ENCODE peak calls at places on chromosomes 3 and 15, in six cellular contexts. V is mesenchymal stem cell, P is neuronal stem cell, B is H9, F is H1, E is IMR-90. C is an unnamed sample.

GRCh38 chr3:76724075-76724474 is 315.8 kb upstream of the ROBO2 start:
- DNase-seq in E (no peak), P (no peak), F (no peak), B (no peak), V (no peak), C (no peak)

GRCh38 chr3:139378587-139378986 is 10.9 kb downstream of the COPB2 start:
- DNase-seq in E (peak), F (no peak), P (no peak), B (no peak), V (no peak), C (no peak)

GRCh38 chr3:142914286-142914811 is 25.5 kb upstream of the PCOLCE2 start:
- DNase-seq in E (no peak), P (no peak), V (no peak), B (no peak), F (no peak), C (peak)

GRCh38 chr3:134338201-134338512 is 36.1 kb downstream of the AMOTL2 start:
- DNase-seq in E (no peak), V (no peak), P (no peak), F (no peak), B (no peak), C (no peak)

GRCh38 chr3:157335677-157336076 is 101.0 kb upstream of the PTX3 start:
- DNase-seq in F (peak), P (peak), E (peak), V (peak), B (peak), C (no peak)

GRCh38 chr15:73340502-73341192 is 28.1 kb downstream of the HCN4 start:
- DNase-seq in P (no peak), B (no peak), V (no peak), F (no peak), E (no peak), C (no peak)

GRCh38 chr15:71333839-71334238 is 218.6 kb downstream of the THSD4 start:
- DNase-seq in E (peak), V (peak), B (no peak), F (no peak), P (no peak), C (peak)

GRCh38 chr3:177134166-177134565 is 63.1 kb downstream of the TBL1XR1 start:
- DNase-seq in V (peak), E (no peak), P (no peak), B (no peak), F (no peak), C (no peak)

GRCh38 chr3:38992117-38992779 is 59.5 kb downstream of the SCN11A start:
- DNase-seq in E (peak), V (peak), F (no peak), B (no peak), P (no peak), C (peak)

GRCh38 chr15:62209322-62209721 is 44.2 kb upstream of the C2CD4B start:
- DNase-seq in V (no peak), B (no peak), F (no peak), E (no peak), P (no peak), C (peak)

GRCh38 chr3:178421069-178421468 is 115.2 kb upstream of the KCNMB2 start:
- DNase-seq in B (no peak), F (no peak), P (no peak), E (no peak), V (no peak), C (no peak)

GRCh38 chr3:29565236-29565635 is 284.4 kb downstream of the RBMS3 start:
- DNase-seq in F (no peak), P (no peak), V (no peak), E (no peak), B (no peak), C (no peak)

GRCh38 chr15:82968066-82968465 is 15.5 kb upstream of the HOMER2 start:
- DNase-seq in V (no peak), B (no peak), E (no peak), F (no peak), P (no peak), C (peak)

GRCh38 chr3:11088066-11088465 is 66.2 kb upstream of the HRH1 start:
- DNase-seq in V (no peak), B (no peak), F (no peak), P (no peak), E (no peak), C (no peak)

GRCh38 chr3:169759256-169759655 is 5.6 kb downstream of the TERC start:
- DNase-seq in F (no peak), B (no peak), V (no peak), E (peak), P (no peak), C (no peak)

DNA sequence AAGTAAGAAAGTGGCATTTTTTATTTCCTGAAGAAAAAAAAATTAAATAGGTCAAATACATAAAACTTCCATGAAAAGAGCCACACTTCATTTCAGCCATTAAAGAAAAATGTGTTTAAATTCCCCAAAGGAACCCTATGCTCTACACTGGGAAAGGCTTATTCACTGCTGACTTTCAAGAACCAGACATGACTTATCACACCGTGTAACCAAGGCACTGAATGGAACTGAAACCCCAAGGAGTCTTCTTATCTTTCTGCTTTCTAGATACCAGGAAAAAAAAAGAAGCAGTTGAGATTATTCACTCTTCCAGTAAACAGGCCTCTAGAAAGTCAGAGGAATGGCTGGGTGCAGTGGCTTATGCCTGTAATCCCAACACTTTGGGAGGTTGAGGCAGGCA is 44.4 kb downstream of the OSBPL10 start:
- DNase-seq in P (no peak), B (no peak), E (peak), F (no peak), V (peak), C (no peak)
- H4K91ac ChIP-seq in P (no peak), B (no peak), E (no peak), F (no peak), V (no peak), C (no peak)

DNA sequence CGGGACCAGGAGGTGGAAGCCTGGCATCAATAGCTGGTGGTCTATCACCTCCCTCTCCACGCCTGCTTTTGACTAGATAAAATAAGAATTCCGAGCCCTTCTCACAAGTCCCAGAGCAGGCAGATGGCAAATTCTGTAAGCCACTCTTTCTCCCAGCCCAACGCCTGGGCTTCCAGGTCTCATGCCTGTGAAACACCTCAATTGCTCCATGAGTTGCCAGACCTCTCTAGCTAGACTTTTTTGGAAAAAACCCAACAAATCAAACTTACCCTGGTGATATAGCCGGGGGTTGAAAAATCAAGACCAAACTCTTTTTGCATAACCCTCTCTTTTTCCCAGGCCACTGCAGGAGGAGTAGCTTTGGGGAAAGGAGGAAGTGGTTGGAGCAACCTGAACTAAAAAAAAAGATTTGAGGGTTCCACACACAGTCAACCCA is 7.0 kb downstream of the BHLHE40 start:
- DNase-seq in V (no peak), F (no peak), P (no peak), E (peak), B (no peak), C (no peak)
- H2BK5ac ChIP-seq in V (peak), F (peak), P (no peak), E (peak), B (no peak), C (peak)

DNA sequence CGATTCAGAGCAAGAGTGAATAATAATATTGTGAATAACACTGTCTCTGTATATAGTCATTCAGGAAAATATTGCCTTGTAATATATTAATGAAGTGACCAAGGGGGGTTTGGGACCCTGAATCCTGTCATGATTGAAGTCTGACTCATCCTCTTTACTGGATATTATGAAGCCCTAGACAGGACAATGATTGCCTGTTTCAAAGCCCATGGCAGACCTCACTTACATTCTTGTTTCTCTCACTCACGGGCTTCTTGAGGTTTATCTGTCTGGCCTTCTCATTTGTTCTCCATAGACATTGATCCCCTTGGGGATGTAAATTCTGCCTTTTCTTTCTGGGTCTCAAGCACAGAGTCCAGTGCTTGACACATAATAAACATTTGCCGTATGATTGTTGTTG is 449.3 kb upstream of the THRB start:
- DNase-seq in V (no peak), P (no peak), F (no peak), E (no peak), B (no peak), C (no peak)
- H4K91ac ChIP-seq in V (no peak), P (no peak), F (no peak), E (no peak), B (no peak), C (no peak)

GRCh38 chr15:84961114-84961452 is 20.6 kb upstream of the PDE8A start:
- DNase-seq in F (no peak), V (peak), P (no peak), E (peak), B (no peak), C (peak)
- H2BK5ac ChIP-seq in F (peak), V (no peak), P (no peak), E (peak), B (no peak), C (no peak)

GRCh38 chr15:26758079-26758478 is 14.8 kb downstream of the GABRB3 start:
- DNase-seq in E (no peak), V (no peak), P (no peak), B (no peak), F (no peak), C (no peak)
- H4K91ac ChIP-seq in E (no peak), V (no peak), P (no peak), B (no peak), F (no peak), C (no peak)

GRCh38 chr3:4984511-4984864 is 5.3 kb downstream of the BHLHE40 start:
- DNase-seq in V (peak), B (no peak), E (peak), P (no peak), F (no peak), C (no peak)

GRCh38 chr3:4987374-4988296 is 8.4 kb downstream of the BHLHE40 start:
- DNase-seq in B (no peak), F (no peak), P (no peak), V (no peak), E (no peak), C (no peak)

GRCh38 chr3:4983739-4984510 is 4.7 kb downstream of the BHLHE40 start:
- DNase-seq in F (no peak), P (no peak), V (peak), E (peak), B (no peak), C (peak)

GRCh38 chr3:4986611-4987373 is 7.6 kb downstream of the BHLHE40 start:
- DNase-seq in V (peak), E (peak), F (peak), P (peak), B (peak), C (peak)

DNA sequence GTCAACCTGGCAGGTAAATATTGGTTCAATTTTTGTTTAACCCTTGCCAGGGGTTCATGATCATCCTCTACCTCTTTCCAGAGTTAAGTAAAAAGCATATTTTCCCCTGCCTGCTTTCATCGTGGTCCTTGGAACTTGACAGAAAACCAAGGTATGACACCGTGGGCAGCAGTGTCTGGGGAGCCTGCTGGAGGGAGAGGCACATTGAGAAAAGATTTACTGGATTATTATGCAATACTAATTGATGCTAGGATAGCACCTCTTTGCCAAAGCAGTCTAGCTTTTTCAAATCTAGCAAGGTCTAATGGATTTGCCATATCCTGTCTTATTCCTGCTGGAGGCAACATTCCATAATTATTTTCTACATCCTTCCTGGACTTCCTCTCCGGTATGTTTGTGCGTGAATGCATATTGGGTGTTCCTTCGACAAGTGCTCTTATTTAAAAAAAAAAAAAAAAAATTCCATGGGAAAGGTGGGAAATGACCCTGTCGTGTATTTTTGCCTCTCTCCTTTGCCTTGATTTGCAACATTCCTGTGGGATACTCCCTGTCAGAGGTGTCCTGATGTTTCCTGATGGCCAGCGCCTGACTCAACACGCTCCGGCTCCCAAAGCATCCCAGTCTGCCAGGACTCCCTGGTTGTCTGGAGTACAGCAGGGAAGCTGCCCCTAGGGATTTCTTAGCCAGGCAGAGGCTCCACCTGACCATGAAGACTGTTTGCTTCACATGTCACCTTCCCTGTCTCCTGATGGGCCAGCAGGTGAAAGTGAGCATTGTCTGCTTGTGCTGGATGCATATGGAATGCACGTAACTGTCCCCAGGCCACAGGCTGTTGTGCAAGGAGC is 6.3 kb downstream of the BHLHE40 start:
- DNase-seq in B (peak), E (peak), V (peak), P (no peak), F (no peak), C (peak)
- H2BK5ac ChIP-seq in B (no peak), E (peak), V (peak), P (no peak), F (peak), C (peak)

GRCh38 chr3:52872245-52872644 is 25.1 kb downstream of the STIMATE start:
- DNase-seq in F (no peak), P (no peak), E (peak), B (no peak), V (peak), C (no peak)
- H4K91ac ChIP-seq in F (no peak), P (no peak), E (peak), B (no peak), V (no peak), C (no peak)

GRCh38 chr3:115151921-115152320 is 4.8 kb upstream of the ZBTB20 start:
- DNase-seq in P (no peak), F (no peak), B (no peak), V (no peak), E (no peak), C (no peak)

GRCh38 chr3:115146418-115147328 is at the start of gene ZBTB20:
- DNase-seq in E (peak), V (peak), B (peak), F (peak), P (peak), C (peak)

GRCh38 chr3:115148142-115148790 is 1.2 kb upstream of the ZBTB20 start:
- DNase-seq in E (peak), F (no peak), B (no peak), V (no peak), P (no peak), C (no peak)

GRCh38 chr3:115146032-115146417 is 1.1 kb downstream of the ZBTB20 start:
- DNase-seq in V (peak), F (no peak), E (peak), B (peak), P (peak), C (peak)

GRCh38 chr3:115147329-115148141 is 447 bp upstream of the ZBTB20 start:
- DNase-seq in V (peak), B (peak), F (peak), E (peak), P (peak), C (peak)
- H2BK5ac ChIP-seq in V (peak), B (no peak), F (peak), E (peak), P (peak), C (peak)

C was measured in trophoblast cell.